ENCODE peak calls at places on chromosomes 7 and 10, in four cellular contexts. U, V, N and I are unnamed samples. For H3K36me3, the result is how much of the 10 kb centered on the place peaks cover.

GRCh38 chr10:96227206-96227605 is 44.2 kb downstream of the BLNK start:
- DNase-seq in V (no peak), U (no peak), N (no peak), I (no peak)

GRCh38 chr7:98051118-98051744 is 55.4 kb upstream of the LMTK2 start:
- DNase-seq in V (peak), N (peak), U (peak), I (no peak)

GRCh38 chr7:17021205-17021604 is 139.4 kb upstream of the AGR3 start:
- DNase-seq in U (no peak), N (peak), V (no peak), I (no peak)

GRCh38 chr7:104106106-104106505 is 101.7 kb downstream of the ORC5 start:
- DNase-seq in N (no peak), V (no peak), U (no peak), I (no peak)

GRCh38 chr7:152313879-152314604 is 121.8 kb downstream of the KMT2C start:
- DNase-seq in U (no peak), N (peak), V (peak), I (no peak)

GRCh38 chr7:85014936-85015335 is 171.9 kb downstream of the SEMA3D start:
- DNase-seq in N (no peak), U (peak), V (no peak), I (no peak)

GRCh38 chr7:155452505-155453295 is 5.2 kb upstream of the EN2 start:
- DNase-seq in N (no peak), V (no peak), U (no peak), I (no peak)

GRCh38 chr7:5139998-5140397 is 50.0 kb upstream of the WIPI2 start:
- DNase-seq in U (peak), N (peak), V (no peak), I (no peak)

GRCh38 chr10:115660391-115660790 is 567.2 kb downstream of the ATRNL1 start:
- DNase-seq in N (no peak), V (no peak), U (no peak), I (no peak)

GRCh38 chr7:80411621-80412020 is 100.2 kb downstream of the GNAT3 start:
- DNase-seq in U (no peak), N (no peak), V (no peak), I (no peak)

GRCh38 chr10:8150401-8150905 is 96.0 kb downstream of the GATA3 start:
- DNase-seq in V (no peak), N (no peak), U (no peak), I (no peak)

GRCh38 chr7:80014507-80014906 is 120.1 kb upstream of the GNAI1 start:
- DNase-seq in V (no peak), U (no peak), N (peak), I (no peak)

GRCh38 chr7:85714182-85714581 is 527.3 kb upstream of the SEMA3D start:
- DNase-seq in N (no peak), V (no peak), U (no peak), I (no peak)

GRCh38 chr7:155435110-155435509 is 22.8 kb upstream of the EN2 start:
- DNase-seq in U (no peak), V (no peak), N (no peak), I (no peak)

GRCh38 chr7:28309684-28310083 is 102.6 kb upstream of the CREB5 start:
- DNase-seq in U (no peak), N (peak), V (no peak), I (no peak)

GRCh38 chr7:90966346-90966745 is 297.9 kb upstream of the FZD1 start:
- DNase-seq in U (no peak), N (no peak), V (no peak), I (no peak)

GRCh38 chr10:62626817-62627216 is 177.7 kb upstream of the ADO start:
- DNase-seq in V (no peak), N (no peak), U (no peak), I (no peak)

GRCh38 chr10:67659497-67659896 is 36.5 kb downstream of the CTNNA3 start:
- DNase-seq in V (no peak), N (no peak), U (no peak), I (no peak)

GRCh38 chr7:144761493-144761892 is 74.4 kb downstream of the TPK1 start:
- DNase-seq in N (no peak), U (no peak), V (no peak), I (peak)

GRCh38 chr7:43195768-43196167 is 83.3 kb downstream of the HECW1 start:
- DNase-seq in V (no peak), N (no peak), U (no peak), I (no peak)

GRCh38 chr7:120709931-120710330 is 148.0 kb downstream of the TSPAN12 start:
- DNase-seq in N (no peak), V (no peak), U (no peak), I (no peak)

GRCh38 chr7:139358541-139359365 is 941 bp upstream of the LUC7L2 start:
- DNase-seq in N (peak), V (no peak), U (peak), I (no peak)

GRCh38 chr10:124708246-124708779 is 35.9 kb downstream of the FAM53B start:
- DNase-seq in V (no peak), N (no peak), U (no peak), I (no peak)

GRCh38 chr10:51651063-51651462 is 48.3 kb downstream of the CSTF2T start:
- DNase-seq in V (no peak), N (no peak), U (no peak), I (no peak)

GRCh38 chr10:114905450-114905849 is 32.5 kb upstream of the TRUB1 start:
- DNase-seq in N (no peak), U (peak), V (no peak), I (no peak)

GRCh38 chr7:41313171-41313570 is 389.7 kb downstream of the INHBA start:
- DNase-seq in V (no peak), N (no peak), U (no peak), I (no peak)

GRCh38 chr7:68573271-68574000 is 1024.8 kb upstream of the AUTS2 start:
- DNase-seq in U (no peak), V (no peak), N (no peak), I (no peak)

GRCh38 chr7:136969776-136970175 is 101.3 kb downstream of the CHRM2 start:
- DNase-seq in U (no peak), V (no peak), N (no peak), I (no peak)

GRCh38 chr10:59977486-59977885 is 71.1 kb upstream of the CCDC6 start:
- DNase-seq in U (no peak), N (no peak), V (no peak), I (no peak)

DNA sequence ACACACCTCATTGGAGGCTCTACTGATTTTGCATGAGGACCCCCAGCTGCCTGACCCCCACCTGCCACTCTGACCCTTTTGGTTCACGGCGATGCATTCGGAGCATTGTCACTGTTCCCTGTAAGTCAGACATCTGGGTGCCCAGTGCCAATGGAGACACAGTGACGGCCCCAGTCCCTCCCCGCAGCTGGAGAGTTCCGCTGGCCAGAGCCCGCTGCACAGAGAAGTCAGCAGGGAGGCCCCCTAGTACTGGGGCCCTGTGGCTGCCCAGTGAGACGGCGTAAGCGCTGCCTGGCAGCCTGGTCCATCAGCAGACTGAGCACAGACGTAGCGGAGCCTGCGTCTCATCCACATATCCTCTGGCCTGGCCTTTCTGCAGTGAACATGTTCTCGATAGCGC is 77.5 kb downstream of the NKX6-2 start:
- DNase-seq in N (no peak), U (no peak), V (no peak), I (peak)
- H3K36me3 ChIP-seq in N (under half), U (under half), V (under half), I (under half)

GRCh38 chr7:94412762-94413322 is 18.1 kb downstream of the COL1A2 start:
- DNase-seq in N (no peak), U (no peak), V (no peak), I (no peak)
- H3K36me3 ChIP-seq in N (under half), U (under half), V (under half), I (under half)

DNA sequence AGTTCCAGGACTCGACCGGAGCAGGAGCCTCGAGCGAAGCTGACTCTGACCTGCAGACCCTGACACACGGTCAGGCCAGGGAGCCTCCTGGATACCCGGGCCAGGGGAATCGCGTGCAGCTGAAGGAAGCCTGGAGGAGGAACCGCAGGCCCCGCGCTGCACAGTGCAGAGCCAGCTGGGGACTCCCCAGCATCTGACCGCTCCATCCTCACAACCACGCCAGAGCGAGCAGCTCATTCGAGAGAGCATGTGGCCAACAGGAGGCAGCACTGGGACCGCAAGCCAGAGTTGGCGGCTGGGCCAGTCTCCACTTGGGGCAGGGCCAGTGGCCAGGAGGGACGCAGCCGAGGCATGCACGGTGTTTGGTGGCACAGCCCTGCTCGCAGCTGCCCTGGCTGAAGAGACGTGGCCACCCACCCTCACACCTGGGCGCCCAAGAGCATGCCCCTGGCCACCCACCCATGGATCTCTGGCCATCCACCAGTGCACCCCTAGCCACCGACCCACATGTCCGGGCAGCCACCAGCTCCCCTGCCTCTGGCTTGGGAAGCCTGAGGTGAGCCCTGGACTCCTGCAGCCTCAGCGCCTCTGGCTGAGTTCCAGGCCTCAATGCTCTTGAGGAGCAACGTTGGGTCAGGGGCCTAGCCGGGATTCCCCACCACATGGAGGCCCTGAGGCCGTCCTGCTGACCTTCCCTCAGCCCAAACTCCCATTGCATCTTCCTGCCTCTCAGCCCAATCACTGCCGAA is 213.9 kb downstream of the ELFN1 start:
- DNase-seq in N (no peak), V (no peak), U (no peak), I (no peak)
- H3K36me3 ChIP-seq in N (under half), V (under half), U (under half), I (under half)

DNA sequence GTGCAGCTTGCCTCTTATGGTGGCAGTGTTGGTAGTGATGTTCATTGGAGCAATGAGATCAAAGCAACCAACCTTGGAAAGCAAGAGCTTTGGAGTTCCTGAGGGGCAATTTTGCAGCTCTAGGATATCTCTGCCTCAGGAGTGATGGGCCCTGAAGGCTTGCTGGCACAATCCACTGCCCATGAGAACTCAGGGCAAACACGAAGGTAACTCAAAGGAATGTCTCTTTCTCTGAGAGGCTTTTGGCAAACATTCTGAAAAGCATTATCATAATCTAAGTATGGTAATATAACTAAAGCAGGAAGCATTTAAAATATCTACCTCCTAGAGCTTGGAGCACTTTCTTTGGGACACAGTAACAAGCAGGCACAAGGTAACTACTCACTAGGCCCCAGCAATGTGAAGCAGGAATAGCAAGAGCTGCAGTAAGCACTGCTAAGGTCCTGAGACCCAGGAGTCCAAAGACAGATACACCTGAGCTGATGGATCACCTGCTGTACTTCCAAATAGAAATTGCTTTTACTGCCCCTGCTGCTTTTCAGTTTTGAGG is 103.1 kb downstream of the NRF1 start:
- DNase-seq in N (no peak), U (no peak), V (no peak), I (no peak)
- H3K36me3 ChIP-seq in N (under half), U (half or more), V (under half), I (half or more)

GRCh38 chr7:54749200-54749599 is 9.8 kb downstream of the SEC61G start:
- DNase-seq in N (no peak), V (no peak), U (no peak), I (no peak)
- H3K36me3 ChIP-seq in N (under half), V (under half), U (under half), I (under half)

DNA sequence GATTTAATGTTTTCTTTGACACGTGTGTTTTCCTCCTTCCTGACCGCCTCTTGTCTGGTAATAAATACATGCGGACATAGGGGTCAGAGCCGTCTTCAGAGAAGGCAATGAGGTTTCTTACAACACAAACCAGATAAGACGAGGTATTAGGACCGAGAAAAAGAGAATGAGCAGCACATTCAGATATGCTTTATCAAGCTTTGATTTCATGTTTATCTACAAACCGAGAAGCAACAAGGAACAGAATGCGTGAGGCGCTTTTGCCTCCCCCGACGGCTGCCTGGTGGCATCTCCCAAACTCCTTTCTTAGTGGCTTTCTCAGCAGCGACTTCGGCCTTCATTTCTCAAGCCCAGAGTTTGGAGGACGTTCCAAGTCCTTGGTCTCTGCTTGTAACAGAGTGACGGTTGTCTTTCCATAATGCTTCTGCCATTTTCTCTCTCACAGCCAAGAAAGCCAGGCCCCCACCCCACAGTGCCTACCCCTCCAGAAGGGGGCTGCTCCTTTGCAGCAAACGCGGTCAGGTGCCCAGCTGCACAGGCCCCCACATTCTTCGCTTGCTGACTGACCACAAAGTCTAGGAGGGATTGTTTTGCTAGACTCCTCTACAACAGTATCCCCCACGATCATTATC is 32.6 kb upstream of the NCAPG2 start:
- DNase-seq in V (no peak), N (no peak), U (no peak), I (no peak)
- H3K36me3 ChIP-seq in V (under half), N (under half), U (under half), I (half or more)

GRCh38 chr10:109877546-109877945 is 45.8 kb downstream of the XPNPEP1 start:
- DNase-seq in U (no peak), N (no peak), V (no peak), I (no peak)
- H3K36me3 ChIP-seq in U (under half), N (under half), V (under half), I (half or more)

GRCh38 chr7:100806276-100806675 is 21.0 kb downstream of the EPHB4 start:
- DNase-seq in V (no peak), U (no peak), N (no peak), I (no peak)

GRCh38 chr7:100804681-100805431 is 22.5 kb downstream of the EPHB4 start:
- DNase-seq in U (no peak), N (no peak), V (no peak), I (no peak)

GRCh38 chr7:100811480-100811879 is 15.8 kb downstream of the EPHB4 start:
- DNase-seq in N (no peak), V (no peak), U (no peak), I (no peak)

GRCh38 chr7:100812729-100813128 is 14.6 kb downstream of the EPHB4 start:
- DNase-seq in V (no peak), N (no peak), U (no peak), I (no peak)

DNA sequence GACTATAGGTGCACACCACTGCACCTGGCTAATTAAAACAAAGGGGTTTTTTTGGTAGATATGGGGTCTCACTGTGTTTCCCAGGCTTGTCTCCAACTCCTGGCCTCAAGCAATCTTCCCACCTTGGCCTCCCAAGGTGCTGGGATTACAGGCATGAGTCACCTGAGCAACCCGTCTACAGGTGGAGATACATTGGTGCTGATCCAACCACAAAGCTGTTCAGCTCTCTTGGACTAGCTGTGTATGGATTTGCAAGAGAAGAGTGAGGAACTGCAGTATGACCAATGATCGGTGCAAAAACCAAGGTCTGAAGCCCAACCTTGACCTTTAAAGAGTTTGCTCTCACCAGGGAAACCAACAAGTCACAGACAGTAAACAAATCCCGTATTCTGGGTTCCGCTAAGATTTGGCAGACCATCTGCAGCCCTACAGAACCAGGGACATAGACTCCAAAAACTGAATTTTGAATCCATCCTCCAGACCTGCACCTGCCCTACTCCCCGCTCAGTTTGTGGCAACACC is 18.9 kb downstream of the EPHB4 start:
- DNase-seq in U (no peak), V (peak), N (no peak), I (no peak)
- H3K36me3 ChIP-seq in U (under half), V (under half), N (under half), I (half or more)

DNA sequence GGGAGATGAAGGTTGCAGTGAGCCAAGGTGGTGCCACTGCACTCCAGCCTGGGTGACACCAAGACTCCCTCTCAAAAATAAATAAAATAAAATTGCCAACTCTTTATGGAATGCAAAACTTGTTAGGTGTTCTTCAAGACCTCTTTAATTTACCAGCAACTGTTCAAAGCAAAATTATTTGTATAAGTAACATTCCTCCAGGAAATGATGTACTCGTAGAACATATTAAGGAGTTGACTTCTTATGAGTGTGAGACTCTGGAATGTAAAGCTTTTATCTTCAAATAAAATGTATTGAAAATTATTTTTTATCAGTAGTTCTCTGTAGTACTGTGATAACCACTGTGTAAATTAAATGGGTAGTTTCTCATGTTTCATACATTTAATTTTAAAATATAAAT is 94.4 kb downstream of the CYP51A1 start:
- DNase-seq in V (no peak), U (no peak), N (no peak), I (no peak)
- H3K36me3 ChIP-seq in V (under half), U (under half), N (under half), I (half or more)